ENCODE peak calls at places on chromosomes 7 and 10, in seven cellular contexts. Q, F, M, U, H, N and Y are unnamed samples.
A peak's percentile ranks its signal among the peaks of the same experiment; 100 is the strongest.

GRCh38 chr7:116097365-116098009 is 66.9 kb upstream of the TFEC start:
- DNase-seq in Q (no peak), F (peak; percentile 73), M (no peak), U (peak; percentile 92), H (no peak), N (no peak), Y (peak; percentile 63)

GRCh38 chr7:44473295-44473694 is 17.2 kb downstream of the NUDCD3 start:
- DNase-seq in Q (no peak), F (peak; percentile 33), M (no peak), U (peak; percentile 70), H (no peak), N (no peak), Y (peak; percentile 32)

GRCh38 chr10:33333260-33334169 is 952 bp downstream of the NRP1 start:
- DNase-seq in Q (peak; percentile 75), F (no peak), M (peak; percentile 29), U (peak; percentile 65), H (no peak), N (no peak), Y (peak; percentile 42)

GRCh38 chr10:106224676-106225075 is 939.8 kb downstream of the SORCS1 start:
- DNase-seq in Q (no peak), F (no peak), M (no peak), U (peak; percentile 53), H (no peak), N (no peak), Y (peak; percentile 1)

GRCh38 chr7:47578581-47579270 is 3.2 kb downstream of the TNS3 start:
- DNase-seq in Q (no peak), F (peak; percentile 82), M (no peak), U (peak; percentile 81), H (no peak), N (no peak), Y (peak; percentile 69)

GRCh38 chr7:132769280-132769679 is 193.0 kb upstream of the PLXNA4 start:
- DNase-seq in Q (no peak), F (no peak), M (no peak), U (no peak), H (no peak), N (no peak), Y (no peak)

GRCh38 chr7:66523409-66523808 is 105.3 kb upstream of the KCTD7 start:
- DNase-seq in Q (peak; percentile 35), F (no peak), M (no peak), U (no peak), H (no peak), N (no peak), Y (no peak)

GRCh38 chr7:101688183-101688831 is 59.2 kb upstream of the MYL10 start:
- DNase-seq in Q (peak; percentile 82), F (peak; percentile 59), M (peak; percentile 70), U (peak; percentile 70), H (peak; percentile 36), N (peak; percentile 64), Y (peak; percentile 45)

GRCh38 chr10:33134011-33134751 is 176.2 kb upstream of the ITGB1 start:
- DNase-seq in Q (no peak), F (peak; percentile 95), M (peak; percentile 2), U (peak; percentile 94), H (no peak), N (peak; percentile 62), Y (peak; percentile 92)

GRCh38 chr7:77251519-77251819 is 51.9 kb upstream of the FGL2 start:
- DNase-seq in Q (no peak), F (no peak), M (no peak), U (no peak), H (no peak), N (no peak), Y (no peak)

GRCh38 chr10:51224610-51225230 is 150.4 kb downstream of the PRKG1 start:
- DNase-seq in Q (no peak), F (peak; percentile 89), M (no peak), U (peak; percentile 4), H (no peak), N (no peak), Y (peak; percentile 91)

GRCh38 chr7:76400248-76400647 is 9.2 kb downstream of the SSC4D start:
- DNase-seq in Q (no peak), F (no peak), M (no peak), U (no peak), H (no peak), N (no peak), Y (no peak)

GRCh38 chr10:17882557-17882956 is 69.2 kb upstream of the SLC39A12 start:
- DNase-seq in Q (no peak), F (peak; percentile 40), M (no peak), U (no peak), H (no peak), N (no peak), Y (peak; percentile 77)

GRCh38 chr10:61304751-61305150 is 148.4 kb downstream of the TMEM26 start:
- DNase-seq in Q (no peak), F (no peak), M (no peak), U (no peak), H (no peak), N (no peak), Y (peak; percentile 11)

GRCh38 chr10:73644015-73644743 is 2.9 kb upstream of the MYOZ1 start:
- DNase-seq in Q (peak; percentile 66), F (peak; percentile 84), M (peak; percentile 22), U (peak; percentile 81), H (peak; percentile 40), N (peak; percentile 31), Y (peak; percentile 74)

GRCh38 chr7:17369686-17370426 is 71.4 kb downstream of the AHR start:
- DNase-seq in Q (no peak), F (peak; percentile 93), M (no peak), U (peak; percentile 89), H (no peak), N (no peak), Y (peak; percentile 96)

GRCh38 chr7:143954163-143954894 is at the start of gene OR2F1:
- DNase-seq in Q (no peak), F (no peak), M (no peak), U (no peak), H (no peak), N (no peak), Y (no peak)

GRCh38 chr10:126459878-126460481 is 71.7 kb upstream of the ADAM12 start:
- DNase-seq in Q (no peak), F (peak; percentile 81), M (no peak), U (peak; percentile 96), H (no peak), N (no peak), Y (peak; percentile 100)